ENCODE peak calls at places on chromosome 20, in eight cellular contexts. One of them, this sample, is unnamed.
A peak's percentile ranks its signal among the peaks of the same experiment; 100 is the strongest.

GRCh38 chr20:64049887-64050260 is 435 bp upstream of the SOX18 start:
- DNase-seq in coronary artery: no peak
- DNase-seq in HCEC 1CT: no peak
- DNase-seq in ovary: no peak
- DNase-seq in NCI-H446: no peak
- DNase-seq in GM12892: no peak
- DNase-seq in KG1: no peak
- DNase-seq in nucleus accumbens: no peak
- DNase-seq in this sample: no peak

GRCh38 chr20:57396212-57396611 is 5.0 kb downstream of the RBM38 start:
- DNase-seq in coronary artery: no peak
- DNase-seq in HCEC 1CT: no peak
- DNase-seq in ovary: peak; percentile 51
- DNase-seq in NCI-H446: no peak
- DNase-seq in GM12892: no peak
- DNase-seq in KG1: no peak
- DNase-seq in nucleus accumbens: no peak
- DNase-seq in this sample: no peak

GRCh38 chr20:9374480-9374879 is 139.9 kb upstream of the LAMP5 start:
- DNase-seq in coronary artery: no peak
- DNase-seq in HCEC 1CT: no peak
- DNase-seq in ovary: no peak
- DNase-seq in NCI-H446: no peak
- DNase-seq in GM12892: no peak
- DNase-seq in KG1: no peak
- DNase-seq in nucleus accumbens: no peak
- DNase-seq in this sample: no peak

GRCh38 chr20:47799116-47799715 is 13.9 kb upstream of the SULF2 start:
- DNase-seq in coronary artery: no peak
- DNase-seq in HCEC 1CT: no peak
- DNase-seq in ovary: no peak
- DNase-seq in NCI-H446: no peak
- DNase-seq in GM12892: no peak
- DNase-seq in KG1: no peak
- DNase-seq in nucleus accumbens: no peak
- DNase-seq in this sample: no peak

GRCh38 chr20:8388707-8389106 is 256.6 kb downstream of the PLCB1 start:
- DNase-seq in coronary artery: no peak
- DNase-seq in HCEC 1CT: no peak
- DNase-seq in ovary: no peak
- DNase-seq in NCI-H446: no peak
- DNase-seq in GM12892: no peak
- DNase-seq in KG1: no peak
- DNase-seq in nucleus accumbens: no peak
- DNase-seq in this sample: no peak

GRCh38 chr20:57400262-57400701 is 9.1 kb downstream of the RBM38 start:
- DNase-seq in coronary artery: no peak
- DNase-seq in HCEC 1CT: no peak
- DNase-seq in ovary: peak; percentile 39
- DNase-seq in NCI-H446: no peak
- DNase-seq in GM12892: peak; percentile 77
- DNase-seq in KG1: no peak
- DNase-seq in nucleus accumbens: no peak
- DNase-seq in this sample: no peak

GRCh38 chr20:35561268-35561667 is 19.4 kb downstream of the ERGIC3 start:
- DNase-seq in coronary artery: no peak
- DNase-seq in HCEC 1CT: peak; percentile 74
- DNase-seq in ovary: no peak
- DNase-seq in NCI-H446: no peak
- DNase-seq in GM12892: no peak
- DNase-seq in KG1: no peak
- DNase-seq in nucleus accumbens: no peak
- DNase-seq in this sample: peak; percentile 32

GRCh38 chr20:54067606-54068174 is 2.7 kb downstream of the BCAS1 start:
- DNase-seq in coronary artery: no peak
- DNase-seq in HCEC 1CT: no peak
- DNase-seq in ovary: no peak
- DNase-seq in NCI-H446: no peak
- DNase-seq in GM12892: no peak
- DNase-seq in KG1: no peak
- DNase-seq in nucleus accumbens: no peak
- DNase-seq in this sample: peak; percentile 49

GRCh38 chr20:14235355-14235754 is 102.1 kb downstream of the FLRT3 start:
- DNase-seq in coronary artery: no peak
- DNase-seq in HCEC 1CT: peak; percentile 66
- DNase-seq in ovary: no peak
- DNase-seq in NCI-H446: no peak
- DNase-seq in GM12892: no peak
- DNase-seq in KG1: no peak
- DNase-seq in nucleus accumbens: no peak
- DNase-seq in this sample: no peak

GRCh38 chr20:4748847-4749246 is 27.1 kb downstream of the PRND start:
- DNase-seq in coronary artery: no peak
- DNase-seq in HCEC 1CT: no peak
- DNase-seq in ovary: no peak
- DNase-seq in NCI-H446: no peak
- DNase-seq in GM12892: no peak
- DNase-seq in KG1: no peak
- DNase-seq in nucleus accumbens: no peak
- DNase-seq in this sample: no peak

GRCh38 chr20:63118303-63118670 is 97.6 kb downstream of the YTHDF1 start:
- DNase-seq in coronary artery: no peak
- DNase-seq in HCEC 1CT: no peak
- DNase-seq in ovary: no peak
- DNase-seq in NCI-H446: no peak
- DNase-seq in GM12892: no peak
- DNase-seq in KG1: no peak
- DNase-seq in nucleus accumbens: no peak
- DNase-seq in this sample: no peak

GRCh38 chr20:57953638-57954037 is 243.8 kb upstream of the PMEPA1 start:
- DNase-seq in coronary artery: no peak
- DNase-seq in HCEC 1CT: no peak
- DNase-seq in ovary: no peak
- DNase-seq in NCI-H446: no peak
- DNase-seq in GM12892: no peak
- DNase-seq in KG1: no peak
- DNase-seq in nucleus accumbens: no peak
- DNase-seq in this sample: no peak

GRCh38 chr20:41664584-41664983 is 46.4 kb upstream of the CHD6 start:
- DNase-seq in coronary artery: no peak
- DNase-seq in HCEC 1CT: peak; percentile 15
- DNase-seq in ovary: no peak
- DNase-seq in NCI-H446: no peak
- DNase-seq in GM12892: peak; percentile 16
- DNase-seq in KG1: no peak
- DNase-seq in nucleus accumbens: no peak
- DNase-seq in this sample: peak; percentile 17

GRCh38 chr20:47487175-47487917 is 14.3 kb upstream of the NCOA3 start:
- DNase-seq in coronary artery: no peak
- DNase-seq in HCEC 1CT: no peak
- DNase-seq in ovary: no peak
- DNase-seq in NCI-H446: no peak
- DNase-seq in GM12892: peak; percentile 41
- DNase-seq in KG1: no peak
- DNase-seq in nucleus accumbens: no peak
- DNase-seq in this sample: no peak

GRCh38 chr20:32528291-32528891 is 56.7 kb downstream of the NOL4L start:
- DNase-seq in coronary artery: no peak
- DNase-seq in HCEC 1CT: no peak
- DNase-seq in ovary: peak; percentile 38
- DNase-seq in NCI-H446: no peak
- DNase-seq in GM12892: no peak
- DNase-seq in KG1: no peak
- DNase-seq in nucleus accumbens: no peak
- DNase-seq in this sample: no peak

GRCh38 chr20:46195264-46196038 is 77.3 kb downstream of the CD40 start:
- DNase-seq in coronary artery: no peak
- DNase-seq in HCEC 1CT: no peak
- DNase-seq in ovary: no peak
- DNase-seq in NCI-H446: no peak
- DNase-seq in GM12892: no peak
- DNase-seq in KG1: no peak
- DNase-seq in nucleus accumbens: no peak
- DNase-seq in this sample: no peak

GRCh38 chr20:58058421-58059140 is 169.9 kb downstream of the ANKRD60 start:
- DNase-seq in coronary artery: no peak
- DNase-seq in HCEC 1CT: no peak
- DNase-seq in ovary: no peak
- DNase-seq in NCI-H446: no peak
- DNase-seq in GM12892: no peak
- DNase-seq in KG1: no peak
- DNase-seq in nucleus accumbens: no peak
- DNase-seq in this sample: no peak

GRCh38 chr20:32070690-32071213 is 18.7 kb downstream of the HCK start:
- DNase-seq in coronary artery: no peak
- DNase-seq in HCEC 1CT: no peak
- DNase-seq in ovary: no peak
- DNase-seq in NCI-H446: no peak
- DNase-seq in GM12892: no peak
- DNase-seq in KG1: no peak
- DNase-seq in nucleus accumbens: no peak
- DNase-seq in this sample: no peak

GRCh38 chr20:60553095-60553494 is 594.9 kb downstream of the CDH26 start:
- DNase-seq in coronary artery: no peak
- DNase-seq in HCEC 1CT: peak; percentile 2
- DNase-seq in ovary: no peak
- DNase-seq in NCI-H446: no peak
- DNase-seq in GM12892: no peak
- DNase-seq in KG1: no peak
- DNase-seq in nucleus accumbens: no peak
- DNase-seq in this sample: no peak

GRCh38 chr20:2659547-2659946 is 4.5 kb downstream of the IDH3B start:
- DNase-seq in coronary artery: no peak
- DNase-seq in HCEC 1CT: no peak
- DNase-seq in ovary: no peak
- DNase-seq in NCI-H446: no peak
- DNase-seq in GM12892: no peak
- DNase-seq in KG1: no peak
- DNase-seq in nucleus accumbens: no peak
- DNase-seq in this sample: no peak

GRCh38 chr20:45823949-45824835 is 2.9 kb downstream of the TNNC2 start:
- DNase-seq in coronary artery: no peak
- DNase-seq in HCEC 1CT: no peak
- DNase-seq in ovary: peak; percentile 65
- DNase-seq in NCI-H446: no peak
- DNase-seq in GM12892: peak; percentile 42
- DNase-seq in KG1: no peak
- DNase-seq in nucleus accumbens: no peak
- DNase-seq in this sample: peak; percentile 24

GRCh38 chr20:9032758-9033157 is 36.1 kb upstream of the PLCB4 start:
- DNase-seq in coronary artery: no peak
- DNase-seq in HCEC 1CT: no peak
- DNase-seq in ovary: no peak
- DNase-seq in NCI-H446: no peak
- DNase-seq in GM12892: no peak
- DNase-seq in KG1: no peak
- DNase-seq in nucleus accumbens: no peak
- DNase-seq in this sample: no peak

GRCh38 chr20:48722002-48722731 is 105.6 kb downstream of the PREX1 start:
- DNase-seq in coronary artery: peak; percentile 84
- DNase-seq in HCEC 1CT: peak; percentile 32
- DNase-seq in ovary: no peak
- DNase-seq in NCI-H446: no peak
- DNase-seq in GM12892: no peak
- DNase-seq in KG1: no peak
- DNase-seq in nucleus accumbens: no peak
- DNase-seq in this sample: peak; percentile 29

GRCh38 chr20:3696200-3696599 is 14.4 kb upstream of the ADAM33 start:
- DNase-seq in coronary artery: no peak
- DNase-seq in HCEC 1CT: no peak
- DNase-seq in ovary: no peak
- DNase-seq in NCI-H446: no peak
- DNase-seq in GM12892: no peak
- DNase-seq in KG1: no peak
- DNase-seq in nucleus accumbens: no peak
- DNase-seq in this sample: no peak

GRCh38 chr20:13717631-13718044 is 67.1 kb downstream of the ESF1 start:
- DNase-seq in coronary artery: no peak
- DNase-seq in HCEC 1CT: no peak
- DNase-seq in ovary: no peak
- DNase-seq in NCI-H446: no peak
- DNase-seq in GM12892: peak; percentile 8
- DNase-seq in KG1: no peak
- DNase-seq in nucleus accumbens: no peak
- DNase-seq in this sample: no peak

GRCh38 chr20:61500791-61501321 is 248.8 kb downstream of the CDH4 start:
- DNase-seq in coronary artery: no peak
- DNase-seq in HCEC 1CT: no peak
- DNase-seq in ovary: no peak
- DNase-seq in NCI-H446: no peak
- DNase-seq in GM12892: no peak
- DNase-seq in KG1: no peak
- DNase-seq in nucleus accumbens: no peak
- DNase-seq in this sample: peak; percentile 2

GRCh38 chr20:50859161-50859560 is 64.3 kb downstream of the BCAS4 start:
- DNase-seq in coronary artery: no peak
- DNase-seq in HCEC 1CT: no peak
- DNase-seq in ovary: no peak
- DNase-seq in NCI-H446: no peak
- DNase-seq in GM12892: no peak
- DNase-seq in KG1: no peak
- DNase-seq in nucleus accumbens: no peak
- DNase-seq in this sample: no peak

GRCh38 chr20:23092409-23092756 is 6.3 kb upstream of the CD93 start:
- DNase-seq in coronary artery: no peak
- DNase-seq in HCEC 1CT: no peak
- DNase-seq in ovary: no peak
- DNase-seq in NCI-H446: no peak
- DNase-seq in GM12892: no peak
- DNase-seq in KG1: no peak
- DNase-seq in nucleus accumbens: no peak
- DNase-seq in this sample: no peak

GRCh38 chr20:19828233-19828632 is 70.2 kb downstream of the RIN2 start:
- DNase-seq in coronary artery: no peak
- DNase-seq in HCEC 1CT: no peak
- DNase-seq in ovary: no peak
- DNase-seq in NCI-H446: no peak
- DNase-seq in GM12892: peak; percentile 19
- DNase-seq in KG1: no peak
- DNase-seq in nucleus accumbens: no peak
- DNase-seq in this sample: peak; percentile 20

GRCh38 chr20:62624325-62624690 is 18.0 kb upstream of the SLCO4A1 start:
- DNase-seq in coronary artery: no peak
- DNase-seq in HCEC 1CT: no peak
- DNase-seq in ovary: no peak
- DNase-seq in NCI-H446: no peak
- DNase-seq in GM12892: peak; percentile 78
- DNase-seq in KG1: no peak
- DNase-seq in nucleus accumbens: no peak
- DNase-seq in this sample: no peak

GRCh38 chr20:9241232-9241692 is 172.4 kb downstream of the PLCB4 start:
- DNase-seq in coronary artery: no peak
- DNase-seq in HCEC 1CT: peak; percentile 77
- DNase-seq in ovary: no peak
- DNase-seq in NCI-H446: no peak
- DNase-seq in GM12892: no peak
- DNase-seq in KG1: no peak
- DNase-seq in nucleus accumbens: no peak
- DNase-seq in this sample: peak; percentile 21

GRCh38 chr20:57748601-57749130 is 38.9 kb upstream of the PMEPA1 start:
- DNase-seq in coronary artery: peak; percentile 96
- DNase-seq in HCEC 1CT: no peak
- DNase-seq in ovary: peak; percentile 76
- DNase-seq in NCI-H446: peak; percentile 63
- DNase-seq in GM12892: peak; percentile 56
- DNase-seq in KG1: peak; percentile 65
- DNase-seq in nucleus accumbens: peak; percentile 46
- DNase-seq in this sample: peak; percentile 72

GRCh38 chr20:42978184-42978974 is 211.3 kb downstream of the PTPRT start:
- DNase-seq in coronary artery: no peak
- DNase-seq in HCEC 1CT: no peak
- DNase-seq in ovary: no peak
- DNase-seq in NCI-H446: no peak
- DNase-seq in GM12892: no peak
- DNase-seq in KG1: no peak
- DNase-seq in nucleus accumbens: no peak
- DNase-seq in this sample: no peak